ENCODE peak calls at places on chromosomes 6 and 20, in five cellular contexts. K is CD4-positive, alpha-beta memory T cell; C is stomach; R is mammary epithelial cell; B is coronary artery. S is an unnamed sample.

GRCh38 chr6:53878808-53879207 is 84.0 kb downstream of the LRRC1 start:
- DNase-seq in K (no peak), C (no peak), R (no peak), B (no peak), S (no peak)

GRCh38 chr6:14953806-14954205 is 292.1 kb upstream of the JARID2 start:
- DNase-seq in K (no peak), C (no peak), R (no peak), B (no peak), S (no peak)

GRCh38 chr6:128725271-128726233 is 157.4 kb upstream of the LAMA2 start:
- DNase-seq in K (no peak), C (no peak), R (no peak), B (no peak), S (no peak)

GRCh38 chr20:37336369-37337207 is 9.4 kb upstream of the SRC start:
- DNase-seq in K (no peak), C (no peak), R (no peak), B (no peak), S (peak)

GRCh38 chr6:133945158-133945557 is 7.9 kb upstream of the TBPL1 start:
- DNase-seq in K (no peak), C (no peak), R (no peak), B (no peak), S (no peak)

GRCh38 chr6:43456737-43457126 is 1.4 kb upstream of the DLK2 start:
- DNase-seq in K (no peak), C (no peak), R (no peak), B (no peak), S (no peak)

GRCh38 chr6:2387445-2387844 is 142.0 kb upstream of the GMDS start:
- DNase-seq in K (no peak), C (no peak), R (no peak), B (no peak), S (no peak)

GRCh38 chr6:6972456-6972855 is 135.3 kb upstream of the RREB1 start:
- DNase-seq in K (no peak), C (no peak), R (peak), B (no peak), S (no peak)

GRCh38 chr6:21634582-21634981 is 41.0 kb downstream of the SOX4 start:
- DNase-seq in K (no peak), C (no peak), R (peak), B (no peak), S (no peak)

GRCh38 chr6:42338573-42339218 is 113.0 kb downstream of the TRERF1 start:
- DNase-seq in K (no peak), C (no peak), R (peak), B (no peak), S (no peak)

GRCh38 chr20:47706345-47706744 is 78.9 kb downstream of the SULF2 start:
- DNase-seq in K (no peak), C (no peak), R (no peak), B (no peak), S (no peak)

GRCh38 chr6:3731700-3732099 is 19.8 kb downstream of the PXDC1 start:
- DNase-seq in K (no peak), C (no peak), R (no peak), B (no peak), S (no peak)

GRCh38 chr6:16321826-16322225 is 83.4 kb downstream of the GMPR start:
- DNase-seq in K (no peak), C (no peak), R (no peak), B (no peak), S (no peak)
- H3K27ac ChIP-seq in K (peak), C (peak), R (no peak), B (peak), S (no peak)

DNA sequence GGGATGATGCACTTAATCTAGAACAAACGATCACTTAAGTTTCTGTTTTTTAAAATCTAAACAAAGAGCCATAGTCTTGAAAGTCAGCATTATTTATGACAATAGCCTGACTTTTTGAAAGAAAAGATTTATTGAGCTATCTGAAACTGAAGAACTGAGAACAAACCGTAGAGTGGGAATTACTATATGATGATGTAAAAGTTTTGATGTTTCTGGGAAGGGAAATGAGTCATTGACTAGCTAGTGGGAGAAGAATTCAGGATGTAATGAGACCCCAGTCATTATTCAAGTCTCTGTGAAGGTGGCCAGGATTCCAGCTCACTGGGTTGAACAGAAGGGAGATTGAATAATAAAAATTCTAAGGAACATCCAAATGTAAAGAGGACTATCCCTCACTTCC is 83.4 kb upstream of the FABP7 start:
- DNase-seq in K (no peak), C (no peak), R (peak), B (no peak), S (no peak)
- H3K27ac ChIP-seq in K (no peak), C (no peak), R (peak), B (no peak), S (no peak)

DNA sequence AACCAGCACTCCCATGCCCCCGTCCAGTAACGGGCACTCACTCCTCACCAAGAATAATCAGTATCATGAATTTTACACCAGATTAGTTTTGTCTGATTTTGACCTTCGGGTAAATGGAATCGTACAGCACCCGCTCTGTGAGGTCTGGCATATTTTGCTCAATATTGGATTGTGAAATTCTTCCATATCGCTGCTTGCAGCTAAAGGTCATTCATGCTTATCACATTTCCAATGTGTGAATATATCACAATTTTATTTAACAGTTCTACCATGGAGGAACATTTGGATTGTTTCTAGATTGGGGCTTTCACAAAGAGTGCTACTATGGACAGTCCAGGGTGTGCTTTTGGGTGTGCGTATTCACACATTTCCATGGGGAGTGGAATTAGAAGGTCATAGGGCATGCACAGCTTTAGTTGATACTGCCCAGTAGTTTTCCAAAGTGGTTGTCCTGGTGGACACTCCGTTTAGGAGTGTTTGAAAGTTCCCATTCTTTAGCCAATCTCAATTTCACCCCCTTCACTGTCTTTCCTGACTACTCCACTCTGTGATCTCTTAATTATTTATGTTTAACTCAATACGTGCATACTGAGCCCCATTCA is 86.6 kb downstream of the ISM1 start:
- DNase-seq in K (no peak), C (no peak), R (no peak), B (no peak), S (no peak)
- H3K27ac ChIP-seq in K (no peak), C (no peak), R (no peak), B (no peak), S (no peak)

GRCh38 chr6:45675634-45676033 is 297.9 kb upstream of the SUPT3H start:
- DNase-seq in K (no peak), C (no peak), R (no peak), B (no peak), S (no peak)
- H3K27ac ChIP-seq in K (no peak), C (no peak), R (no peak), B (no peak), S (no peak)

DNA sequence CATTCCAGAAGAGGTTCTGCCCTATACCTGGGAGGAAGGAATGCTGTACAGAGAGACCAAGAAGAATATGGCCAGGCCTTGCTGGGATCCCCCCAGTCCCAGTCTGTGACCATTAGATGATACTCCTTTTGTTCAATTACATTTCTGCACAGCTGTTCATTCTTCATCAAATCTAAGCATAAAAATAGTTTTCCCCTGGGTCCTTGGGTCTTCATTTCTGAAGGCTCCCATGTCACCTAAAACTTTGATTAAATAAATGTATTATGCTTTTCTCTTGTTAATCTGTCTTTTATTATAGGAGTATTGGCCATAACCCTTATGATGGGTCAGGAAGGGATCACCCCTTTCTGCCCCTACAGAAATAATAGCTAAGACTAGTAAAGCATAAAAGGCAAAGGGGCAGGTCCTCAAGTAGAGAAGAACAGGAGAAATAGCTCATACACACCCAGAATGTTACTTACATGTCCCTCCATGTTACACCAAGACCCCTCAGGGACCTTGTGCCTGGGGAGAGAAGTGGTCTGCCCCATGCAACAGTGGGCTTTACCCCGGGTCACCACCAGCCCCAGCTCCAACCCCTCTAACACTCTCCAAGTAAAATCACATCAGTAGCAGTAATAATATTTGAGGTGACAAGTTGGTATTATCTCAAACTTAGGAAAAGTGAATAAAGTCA is 2.1 kb upstream of the LTA start:
- DNase-seq in K (peak), C (no peak), R (no peak), B (no peak), S (no peak)
- H3K27ac ChIP-seq in K (peak), C (no peak), R (no peak), B (no peak), S (no peak)